ENCODE peak calls at places on chromosomes 16 and 17, in six cellular contexts. E is gastrocnemius medialis; B is lower lobe of right lung; N is colonic mucosa; T is CD4-positive, alpha-beta memory T cell; X is ovary. G is an unnamed sample. For H3K27me3, the result is how much of the 10 kb centered on the place peaks cover.

GRCh38 chr16:87046235-87046634 is 271.0 kb downstream of the C16orf95 start:
- DNase-seq in E (no peak), B (no peak), N (no peak), T (no peak), X (no peak), G (no peak)

GRCh38 chr16:29809031-29809747 is 2.8 kb upstream of the PRRT2 start:
- DNase-seq in E (no peak), B (no peak), N (no peak), T (no peak), X (peak), G (no peak)

GRCh38 chr16:81889896-81890634 is 111.0 kb downstream of the PLCG2 start:
- DNase-seq in E (no peak), B (no peak), N (peak), T (peak), X (peak), G (peak)

GRCh38 chr16:55125818-55126385 is 195.2 kb downstream of the IRX5 start:
- DNase-seq in E (no peak), B (no peak), N (no peak), T (no peak), X (no peak), G (no peak)

GRCh38 chr17:50096092-50096491 is 941 bp downstream of the PDK2 start:
- DNase-seq in E (no peak), B (peak), N (no peak), T (no peak), X (peak), G (peak)

GRCh38 chr17:81403040-81403467 is 7.8 kb downstream of the BAHCC1 start:
- DNase-seq in E (no peak), B (no peak), N (no peak), T (no peak), X (no peak), G (no peak)

GRCh38 chr16:1968146-1968953 is 1.7 kb downstream of the RNF151 start:
- DNase-seq in E (no peak), B (no peak), N (no peak), T (no peak), X (no peak), G (no peak)

GRCh38 chr17:40321502-40322416 is 12.8 kb downstream of the RARA start:
- DNase-seq in E (peak), B (no peak), N (peak), T (no peak), X (peak), G (no peak)

GRCh38 chr17:28572294-28573099 is 1.2 kb upstream of the PIGS start:
- DNase-seq in E (no peak), B (no peak), N (peak), T (no peak), X (peak), G (no peak)

GRCh38 chr17:19369846-19370492 is 7.4 kb upstream of the B9D1 start:
- DNase-seq in E (no peak), B (no peak), N (peak), T (peak), X (no peak), G (no peak)

DNA sequence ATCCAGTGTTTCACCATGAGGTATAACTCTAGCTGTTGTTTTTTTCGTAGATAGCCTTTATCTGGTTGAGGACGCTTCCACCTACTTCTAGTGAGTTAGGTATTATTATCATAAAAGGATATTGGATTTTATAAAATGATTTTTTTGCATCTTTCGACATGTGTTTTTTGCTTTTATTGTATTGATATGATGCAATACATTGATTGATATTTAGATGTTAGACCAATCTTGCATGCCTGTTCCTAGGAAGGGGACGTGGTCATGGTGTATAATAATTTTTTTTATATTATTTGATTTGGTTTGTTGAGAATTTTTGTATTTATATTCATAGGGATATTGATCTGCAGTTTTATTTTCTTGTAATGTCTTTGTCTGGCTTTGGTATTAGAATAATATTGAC is 193.3 kb downstream of the HS3ST3B1 start:
- DNase-seq in E (no peak), B (no peak), N (no peak), T (no peak), X (no peak), G (no peak)
- H3K27ac ChIP-seq in E (no peak), B (no peak), N (no peak), T (no peak), X (no peak), G (no peak)

GRCh38 chr17:79738643-79739042 is 7.9 kb downstream of the ENPP7 start:
- DNase-seq in E (no peak), B (no peak), N (no peak), T (no peak), X (no peak), G (no peak)

GRCh38 chr17:79735096-79735495 is 4.4 kb downstream of the ENPP7 start:
- DNase-seq in E (no peak), B (no peak), N (no peak), T (no peak), X (no peak), G (no peak)

GRCh38 chr17:79737922-79738578 is 7.3 kb downstream of the ENPP7 start:
- DNase-seq in E (no peak), B (no peak), N (no peak), T (no peak), X (no peak), G (no peak)

GRCh38 chr17:79739148-79740062 is 8.7 kb downstream of the ENPP7 start:
- DNase-seq in E (no peak), B (no peak), N (no peak), T (no peak), X (no peak), G (peak)

DNA sequence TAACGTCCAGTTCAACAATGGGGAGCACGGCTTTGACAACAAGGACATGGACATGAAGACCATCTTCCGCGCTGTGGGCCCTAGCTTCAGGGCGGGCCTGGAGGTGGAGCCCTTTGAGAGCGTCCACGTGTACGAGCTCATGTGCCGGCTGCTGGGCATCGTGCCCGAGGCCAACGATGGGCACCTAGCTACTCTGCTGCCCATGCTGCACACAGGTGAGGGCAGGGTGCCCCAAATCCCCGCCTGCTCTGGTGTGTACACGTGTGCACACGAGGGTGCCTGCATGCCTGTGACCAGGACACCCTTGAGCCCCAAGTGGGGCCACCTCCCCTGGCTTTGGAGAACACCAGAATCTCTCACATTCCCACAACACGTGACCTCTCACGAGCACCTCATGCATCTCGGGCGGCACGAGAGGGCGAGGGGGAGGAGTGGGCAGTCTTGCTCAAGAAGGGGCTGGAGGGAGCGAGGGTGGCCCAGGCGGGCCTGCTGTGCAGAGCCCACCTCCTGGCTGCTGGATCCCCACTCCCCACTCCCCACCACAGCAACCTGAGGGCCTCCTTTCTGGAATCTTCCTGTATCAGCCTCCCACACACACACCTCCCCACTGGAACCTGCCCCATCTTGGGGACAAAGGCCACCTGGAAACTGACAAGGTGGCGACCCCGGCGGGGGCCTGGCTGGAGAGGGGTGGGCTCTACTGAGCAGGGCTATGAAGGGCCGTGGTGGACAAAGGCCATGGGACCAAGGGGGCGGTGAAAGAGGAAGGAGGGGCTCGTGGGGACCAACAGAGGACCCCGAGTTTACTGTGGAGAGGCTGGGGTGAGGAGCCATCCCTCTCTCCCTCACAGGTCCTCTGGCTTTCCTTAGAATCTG is 6.5 kb downstream of the ENPP7 start:
- DNase-seq in E (no peak), B (no peak), N (no peak), T (no peak), X (no peak), G (no peak)
- H3K27me3 ChIP-seq in E (under half), B (under half), N (under half), T (under half), X (under half), G (under half)

GRCh38 chr17:45265823-45266222 is 3.9 kb upstream of the SPATA32 start:
- DNase-seq in E (peak), B (no peak), N (peak), T (no peak), X (no peak), G (no peak)

GRCh38 chr17:45262516-45263476 is 902 bp upstream of the SPATA32 start:
- DNase-seq in E (peak), B (no peak), N (no peak), T (no peak), X (no peak), G (no peak)

GRCh38 chr17:45263477-45263860 is 1.6 kb upstream of the SPATA32 start:
- DNase-seq in E (no peak), B (no peak), N (no peak), T (no peak), X (no peak), G (no peak)

GRCh38 chr17:45264988-45265387 is 3.1 kb upstream of the SPATA32 start:
- DNase-seq in E (no peak), B (no peak), N (no peak), T (no peak), X (no peak), G (no peak)

DNA sequence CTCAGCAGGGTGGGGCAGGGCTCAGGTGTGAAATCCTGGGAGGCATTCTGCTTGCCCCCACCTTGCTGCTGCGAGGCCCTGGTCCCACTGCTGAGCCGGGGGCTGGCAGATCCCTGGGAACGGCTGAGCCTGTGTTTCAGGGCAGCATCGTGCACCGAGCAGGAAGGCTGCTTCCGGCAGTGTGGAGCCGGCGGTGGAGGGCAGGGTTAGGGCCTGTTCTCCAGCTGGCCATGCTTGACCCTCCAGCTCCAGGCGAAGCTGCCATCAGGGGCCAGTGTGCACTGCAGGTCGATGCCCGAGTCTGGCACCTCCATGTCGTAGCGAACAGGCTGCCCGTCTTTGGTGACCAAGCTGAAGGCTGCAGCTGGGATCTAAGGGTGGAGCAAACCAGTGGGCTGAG is 2.5 kb upstream of the SPATA32 start:
- DNase-seq in E (no peak), B (no peak), N (no peak), T (no peak), X (no peak), G (no peak)
- H3K27ac ChIP-seq in E (peak), B (no peak), N (no peak), T (no peak), X (no peak), G (no peak)

GRCh38 chr16:3050487-3050886 is 4.1 kb downstream of the MMP25 start:
- DNase-seq in E (no peak), B (no peak), N (no peak), T (no peak), X (no peak), G (no peak)
- H3K27me3 ChIP-seq in E (under half), B (under half), N (under half), T (under half), X (under half), G (under half)

DNA sequence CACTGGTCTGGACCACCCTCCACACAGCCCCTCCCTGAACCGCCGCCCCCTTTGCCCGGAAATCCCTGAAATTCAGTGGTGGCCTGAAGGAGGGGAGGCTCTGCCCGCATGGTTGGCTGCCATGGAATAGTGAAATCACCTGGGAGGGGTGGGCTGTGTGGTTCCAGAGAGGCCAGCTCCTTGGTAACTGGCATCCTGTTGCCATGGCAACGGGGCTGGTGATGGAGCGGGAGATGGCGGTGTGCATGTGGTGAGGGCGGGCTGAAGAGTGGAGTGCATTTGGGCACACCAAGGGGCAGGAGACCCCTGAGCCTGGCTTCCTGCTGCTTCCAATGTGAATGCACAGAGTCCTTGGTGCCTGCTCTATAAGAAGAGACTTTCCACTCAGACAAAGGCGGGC is 2.4 kb downstream of the EFNB3 start:
- DNase-seq in E (no peak), B (no peak), N (no peak), T (no peak), X (no peak), G (no peak)
- H3K27ac ChIP-seq in E (no peak), B (no peak), N (no peak), T (no peak), X (no peak), G (no peak)

GRCh38 chr16:53090271-53090590 is 35.4 kb downstream of the CHD9 start:
- DNase-seq in E (no peak), B (no peak), N (no peak), T (no peak), X (no peak), G (no peak)
- H3K27me3 ChIP-seq in E (under half), B (under half), N (under half), T (under half), X (under half), G (under half)